ENCODE peak calls at places on chromosomes 3 and 15, in seven cellular contexts. U is foreskin fibroblast, H is HFF-Myc, D is Peyer's patch, C is NCI-H1417, W is ELR, R is MCF 10A. B is an unnamed sample.

GRCh38 chr15:77784361-77785292 is 151.9 kb upstream of the LINGO1 start:
- DNase-seq in U (peak), H (no peak), D (no peak), C (peak), W (peak), R (peak), B (peak)

GRCh38 chr15:93488157-93488803 is 399.3 kb upstream of the RGMA start:
- DNase-seq in U (no peak), H (no peak), D (no peak), C (peak), W (no peak), R (no peak), B (no peak)

GRCh38 chr3:128283429-128283828 is 130.1 kb downstream of the EEFSEC start:
- DNase-seq in U (no peak), H (no peak), D (no peak), C (no peak), W (no peak), R (no peak), B (no peak)

GRCh38 chr3:29186982-29187718 is 93.7 kb upstream of the RBMS3 start:
- DNase-seq in U (peak), H (peak), D (no peak), C (no peak), W (peak), R (peak), B (peak)

GRCh38 chr15:68590721-68591389 is 12.1 kb downstream of the CORO2B start:
- DNase-seq in U (no peak), H (no peak), D (peak), C (no peak), W (no peak), R (no peak), B (no peak)

GRCh38 chr15:51203797-51204196 is 109.1 kb upstream of the TNFAIP8L3 start:
- DNase-seq in U (peak), H (no peak), D (no peak), C (no peak), W (peak), R (peak), B (peak)

GRCh38 chr15:58547628-58548307 is 116.0 kb downstream of the LIPC start:
- DNase-seq in U (no peak), H (no peak), D (no peak), C (no peak), W (peak), R (no peak), B (no peak)

GRCh38 chr3:69784854-69785523 is 45.7 kb downstream of the MITF start:
- DNase-seq in U (peak), H (peak), D (no peak), C (no peak), W (peak), R (peak), B (peak)

GRCh38 chr3:139797724-139798343 is 120.1 kb upstream of the NMNAT3 start:
- DNase-seq in U (no peak), H (no peak), D (no peak), C (no peak), W (peak), R (peak), B (no peak)